ENCODE peak calls at places on chromosome 2, in nine cellular contexts. Y, M, R, O, E, W, I, H and N are unnamed samples.

GRCh38 chr2:157447031-157447430 is 3.1 kb upstream of the CYTIP start:
- DNase-seq in M (no peak), R (no peak), E (peak), H (no peak), I (no peak), Y (no peak), W (no peak), O (no peak), N (no peak)

GRCh38 chr2:197274349-197274748 is 36.2 kb downstream of the ANKRD44 start:
- DNase-seq in Y (no peak), O (no peak), M (no peak), H (no peak), I (no peak), W (no peak), R (no peak), E (no peak), N (no peak)

GRCh38 chr2:112582314-112582746 is 2.1 kb upstream of the CHCHD5 start:
- DNase-seq in W (peak), R (no peak), H (peak), M (peak), E (peak), Y (no peak), O (peak), I (peak), N (peak)

GRCh38 chr2:196957881-196958525 is 31.5 kb upstream of the PGAP1 start:
- DNase-seq in Y (no peak), W (no peak), E (no peak), I (no peak), M (no peak), O (no peak), H (no peak), R (no peak), N (no peak)

GRCh38 chr2:171287606-171288005 is 126.9 kb upstream of the TLK1 start:
- DNase-seq in M (no peak), Y (no peak), W (no peak), O (no peak), I (no peak), H (peak), E (no peak), R (no peak), N (no peak)

GRCh38 chr2:231575612-231576256 is 16.9 kb upstream of the TEX44 start:
- DNase-seq in Y (no peak), H (no peak), I (no peak), E (no peak), W (no peak), O (no peak), M (no peak), R (no peak), N (no peak)

GRCh38 chr2:171878481-171878993 is 15.5 kb downstream of the SLC25A12 start:
- DNase-seq in Y (no peak), M (peak), W (peak), H (no peak), E (peak), I (no peak), R (no peak), O (no peak), N (no peak)

GRCh38 chr2:192813341-192813740 is 618.6 kb upstream of the TMEFF2 start:
- DNase-seq in W (no peak), H (no peak), I (no peak), O (no peak), E (no peak), M (no peak), R (no peak), Y (no peak), N (no peak)

GRCh38 chr2:229858351-229858750 is 63.5 kb downstream of the TRIP12 start:
- DNase-seq in Y (no peak), E (no peak), R (no peak), O (no peak), W (no peak), M (no peak), H (no peak), I (no peak), N (no peak)

GRCh38 chr2:159557437-159558034 is 58.8 kb downstream of the BAZ2B start:
- DNase-seq in Y (no peak), H (peak), E (no peak), W (peak), I (no peak), R (no peak), O (no peak), M (no peak), N (peak)

GRCh38 chr2:48258750-48259149 is 271.2 kb upstream of the STON1 start:
- DNase-seq in W (no peak), I (no peak), M (no peak), H (no peak), R (no peak), O (no peak), Y (no peak), E (no peak), N (no peak)

GRCh38 chr2:85524567-85524923 is 14.4 kb upstream of the MAT2A start:
- DNase-seq in I (no peak), Y (no peak), H (peak), O (no peak), W (peak), E (no peak), R (no peak), M (no peak), N (no peak)